ENCODE peak calls at places on chromosomes 4 and X, in ten cellular contexts. N is fibroblast of lung, W is GM12878, H is heart right ventricle, I is HCT116, O is prostate gland, Y is colonic mucosa, A is ovary, R is psoas muscle, G is sigmoid colon. Q is an unnamed sample. For H3K4me1, the result is how much of the 10 kb centered on the place peaks cover.

GRCh38 chrX:34382416-34382815 is 250.3 kb upstream of the FAM47A start:
- DNase-seq in N (peak), W (no peak), H (no peak), I (no peak), O (peak), Y (no peak), A (no peak), R (no peak), G (no peak), Q (no peak)

GRCh38 chrX:121831601-121832000 is 784.2 kb downstream of the GLUD2 start:
- DNase-seq in N (no peak), W (no peak), H (no peak), I (no peak), O (no peak), Y (no peak), A (no peak), R (no peak), G (no peak), Q (no peak)

GRCh38 chrX:134365923-134366322 is 94.0 kb upstream of the HPRT1 start:
- DNase-seq in N (no peak), W (no peak), H (no peak), I (no peak), O (no peak), Y (no peak), A (no peak), R (no peak), G (no peak), Q (no peak)

GRCh38 chrX:54030329-54030728 is 13.9 kb downstream of the PHF8 start:
- DNase-seq in N (no peak), W (no peak), H (no peak), I (no peak), O (no peak), Y (no peak), A (no peak), R (no peak), G (no peak), Q (no peak)

GRCh38 chr4:22345678-22346077 is 170.2 kb downstream of the ADGRA3 start:
- DNase-seq in N (no peak), W (no peak), H (no peak), I (no peak), O (no peak), Y (no peak), A (no peak), R (no peak), G (no peak), Q (no peak)

GRCh38 chr4:122383341-122383740 is 4.5 kb downstream of the ADAD1 start:
- DNase-seq in N (no peak), W (no peak), H (no peak), I (no peak), O (no peak), Y (no peak), A (no peak), R (no peak), G (no peak), Q (no peak)

GRCh38 chr4:185847352-185848078 is 35.5 kb upstream of the SORBS2 start:
- DNase-seq in N (peak), W (no peak), H (peak), I (no peak), O (no peak), Y (peak), A (no peak), R (no peak), G (no peak), Q (peak)

GRCh38 chr4:1547131-1547862 is 136.8 kb downstream of the FAM53A start:
- DNase-seq in N (no peak), W (no peak), H (no peak), I (no peak), O (no peak), Y (no peak), A (no peak), R (peak), G (no peak), Q (no peak)

GRCh38 chr4:118997601-118998000 is 108.9 kb downstream of the SYNPO2 start:
- DNase-seq in N (no peak), W (no peak), H (no peak), I (no peak), O (no peak), Y (no peak), A (no peak), R (no peak), G (no peak), Q (no peak)

GRCh38 chr4:92629302-92629701 is 325.5 kb downstream of the GRID2 start:
- DNase-seq in N (no peak), W (no peak), H (no peak), I (no peak), O (no peak), Y (no peak), A (no peak), R (no peak), G (no peak), Q (no peak)

GRCh38 chrX:123626962-123627361 is 105.9 kb downstream of the THOC2 start:
- DNase-seq in N (no peak), W (no peak), H (no peak), I (no peak), O (no peak), Y (no peak), A (no peak), R (no peak), G (no peak), Q (no peak)

GRCh38 chrX:76183289-76184057 is 10.6 kb downstream of the PBDC1 start:
- DNase-seq in N (peak), W (no peak), H (no peak), I (no peak), O (no peak), Y (no peak), A (no peak), R (no peak), G (no peak), Q (no peak)

GRCh38 chrX:30863969-30864368 is 25.1 kb downstream of the TAB3 start:
- DNase-seq in N (peak), W (no peak), H (no peak), I (no peak), O (no peak), Y (no peak), A (no peak), R (no peak), G (no peak), Q (no peak)

GRCh38 chr4:141497627-141498026 is 138.8 kb upstream of the IL15 start:
- DNase-seq in N (no peak), W (peak), H (no peak), I (no peak), O (no peak), Y (no peak), A (no peak), R (no peak), G (no peak), Q (no peak)

GRCh38 chrX:79413009-79413408 is 45.9 kb upstream of the ITM2A start:
- DNase-seq in N (no peak), W (no peak), H (no peak), I (no peak), O (no peak), Y (no peak), A (no peak), R (no peak), G (no peak), Q (no peak)

GRCh38 chr4:16838226-16838875 is 60.1 kb downstream of the LDB2 start:
- DNase-seq in N (peak), W (no peak), H (no peak), I (no peak), O (no peak), Y (no peak), A (no peak), R (no peak), G (no peak), Q (no peak)

GRCh38 chrX:43822015-43822414 is 60.2 kb downstream of the MAOB start:
- DNase-seq in N (peak), W (no peak), H (no peak), I (peak), O (no peak), Y (no peak), A (no peak), R (no peak), G (no peak), Q (no peak)

GRCh38 chr4:75514949-75515612 is 808 bp downstream of the THAP6 start:
- DNase-seq in N (no peak), W (peak), H (no peak), I (no peak), O (no peak), Y (peak), A (no peak), R (no peak), G (no peak), Q (no peak)

GRCh38 chr4:55347610-55348228 is 1.7 kb downstream of the SRD5A3 start:
- DNase-seq in N (no peak), W (no peak), H (no peak), I (no peak), O (no peak), Y (no peak), A (no peak), R (no peak), G (no peak), Q (no peak)

GRCh38 chr4:161320377-161320776 is 843.4 kb downstream of the FSTL5 start:
- DNase-seq in N (peak), W (no peak), H (no peak), I (peak), O (no peak), Y (no peak), A (no peak), R (no peak), G (no peak), Q (no peak)

GRCh38 chrX:37825225-37825842 is 22.0 kb downstream of the DYNLT3 start:
- DNase-seq in N (peak), W (no peak), H (no peak), I (peak), O (peak), Y (peak), A (peak), R (no peak), G (peak), Q (no peak)

GRCh38 chr4:8267077-8267476 is 2.5 kb upstream of the HTRA3 start:
- DNase-seq in N (peak), W (no peak), H (peak), I (peak), O (peak), Y (peak), A (peak), R (peak), G (peak), Q (no peak)

GRCh38 chr4:138669479-138670165 is 346.0 kb upstream of the NOCT start:
- DNase-seq in N (peak), W (no peak), H (no peak), I (no peak), O (no peak), Y (no peak), A (no peak), R (no peak), G (no peak), Q (no peak)

GRCh38 chrX:100979881-100980607 is 10.5 kb downstream of the ARL13A start:
- DNase-seq in N (no peak), W (no peak), H (no peak), I (no peak), O (no peak), Y (no peak), A (no peak), R (no peak), G (no peak), Q (no peak)

GRCh38 chrX:100973411-100973810 is 3.9 kb downstream of the ARL13A start:
- DNase-seq in N (peak), W (no peak), H (no peak), I (no peak), O (no peak), Y (no peak), A (no peak), R (no peak), G (no peak), Q (no peak)

GRCh38 chrX:100975212-100975611 is 5.7 kb downstream of the ARL13A start:
- DNase-seq in N (peak), W (no peak), H (no peak), I (no peak), O (no peak), Y (no peak), A (no peak), R (no peak), G (no peak), Q (no peak)

GRCh38 chrX:100980608-100981497 is 11.3 kb downstream of the ARL13A start:
- DNase-seq in N (peak), W (no peak), H (peak), I (peak), O (no peak), Y (no peak), A (no peak), R (no peak), G (no peak), Q (no peak)

GRCh38 chrX:100976211-100976610 is 6.7 kb downstream of the ARL13A start:
- DNase-seq in N (no peak), W (no peak), H (no peak), I (no peak), O (no peak), Y (no peak), A (no peak), R (no peak), G (no peak), Q (no peak)
- H3K4me1 ChIP-seq in N (under half), W (under half), H (under half), I (under half), O (under half), Y (under half), A (under half), R (under half), G (under half), Q (under half)

GRCh38 chr4:68175562-68176155 is 46.0 kb upstream of the TMPRSS11F start:
- DNase-seq in N (peak), W (peak), H (no peak), I (peak), O (peak), Y (peak), A (peak), R (no peak), G (no peak), Q (no peak)
- TF ChIP-seq CTCF in N (peak), W (peak), H (peak), I (peak), O (no peak), Y (peak), A (peak), R (peak), G (no peak), Q (peak)

GRCh38 chr4:89007338-89007737 is 49.6 kb downstream of the FAM13A start:
- DNase-seq in N (no peak), W (no peak), H (no peak), I (no peak), O (no peak), Y (no peak), A (no peak), R (no peak), G (no peak), Q (no peak)

GRCh38 chr4:89009653-89010369 is 47.2 kb downstream of the FAM13A start:
- DNase-seq in N (no peak), W (no peak), H (no peak), I (no peak), O (no peak), Y (no peak), A (no peak), R (no peak), G (no peak), Q (no peak)

GRCh38 chr4:89006307-89006706 is 50.7 kb downstream of the FAM13A start:
- DNase-seq in N (no peak), W (no peak), H (no peak), I (no peak), O (no peak), Y (no peak), A (no peak), R (no peak), G (no peak), Q (no peak)

DNA sequence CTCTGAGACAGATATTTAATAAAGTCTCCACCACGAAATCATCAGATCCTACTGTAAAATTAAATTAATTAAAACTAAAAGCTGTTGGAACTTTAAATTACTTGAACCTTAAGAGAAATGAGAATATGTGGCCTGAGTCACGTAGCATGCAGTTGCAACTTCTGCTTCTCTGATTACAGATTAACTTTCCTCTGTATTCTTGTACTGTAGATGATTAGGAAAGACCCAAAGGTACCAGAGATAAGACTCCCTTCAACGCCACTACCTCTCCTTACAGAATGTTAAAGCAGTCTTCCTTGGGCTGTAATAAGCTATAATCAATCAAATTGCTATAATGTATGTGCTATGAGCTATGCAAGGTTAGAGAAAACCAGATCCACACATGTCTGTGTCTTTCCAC is 47.9 kb downstream of the FAM13A start:
- DNase-seq in N (no peak), W (no peak), H (no peak), I (no peak), O (no peak), Y (no peak), A (no peak), R (no peak), G (no peak), Q (no peak)
- H3K4me3 ChIP-seq in N (no peak), W (no peak), H (no peak), I (no peak), O (no peak), Y (no peak), A (no peak), R (no peak), G (no peak), Q (no peak)

DNA sequence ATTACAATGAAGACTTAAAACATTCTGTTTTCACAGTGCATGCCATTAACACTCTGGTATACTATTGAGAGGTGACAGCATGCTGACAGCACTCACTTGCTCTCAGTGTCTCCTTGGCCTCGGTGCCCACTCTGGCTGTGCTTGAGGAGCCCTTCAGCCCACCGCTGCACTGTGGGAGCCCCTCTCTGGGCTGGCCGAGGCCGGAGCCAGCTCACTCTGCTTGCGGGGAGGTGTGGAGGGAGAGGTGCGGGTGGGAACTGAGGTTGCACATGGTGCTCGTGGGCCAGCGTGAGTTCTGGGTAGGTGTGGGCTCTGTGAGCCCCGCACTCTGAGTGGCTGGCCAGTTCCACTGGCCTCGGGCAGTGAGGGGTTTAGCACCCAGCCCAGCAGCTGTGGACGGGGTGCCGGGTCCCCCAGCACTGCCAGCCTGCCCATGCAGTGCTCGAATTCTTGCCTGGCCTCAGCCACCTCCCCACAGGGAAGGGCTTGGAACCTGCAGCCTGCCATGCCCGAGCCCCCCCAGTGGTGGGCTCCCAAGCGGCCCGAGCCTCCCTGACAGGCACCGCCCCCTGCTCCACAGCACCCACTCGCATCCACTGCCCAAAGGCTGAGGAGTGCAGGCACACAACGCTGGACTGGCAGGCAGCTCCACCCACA is 135.3 kb upstream of the AR start:
- DNase-seq in N (no peak), W (no peak), H (no peak), I (no peak), O (no peak), Y (no peak), A (no peak), R (no peak), G (no peak), Q (no peak)
- H3K4me1 ChIP-seq in N (under half), W (under half), H (under half), I (under half), O (under half), Y (under half), A (under half), R (under half), G (under half), Q (under half)

GRCh38 chrX:151488677-151489076 is 74.8 kb upstream of the PASD1 start:
- DNase-seq in N (no peak), W (no peak), H (no peak), I (peak), O (no peak), Y (no peak), A (no peak), R (no peak), G (no peak), Q (no peak)
- TF ChIP-seq CTCF in N (no peak), W (peak), H (peak), I (peak), O (no peak), Y (no peak), A (no peak), R (no peak), G (no peak), Q (peak)

GRCh38 chr4:52866734-52867133 is 4.6 kb downstream of the RASL11B start:
- DNase-seq in N (no peak), W (no peak), H (no peak), I (no peak), O (no peak), Y (no peak), A (no peak), R (no peak), G (no peak), Q (no peak)

GRCh38 chr4:52863324-52863723 is 1.2 kb downstream of the RASL11B start:
- DNase-seq in N (no peak), W (no peak), H (no peak), I (no peak), O (no peak), Y (no peak), A (no peak), R (no peak), G (no peak), Q (no peak)

GRCh38 chr4:52864816-52865215 is 2.7 kb downstream of the RASL11B start:
- DNase-seq in N (peak), W (no peak), H (no peak), I (no peak), O (no peak), Y (no peak), A (no peak), R (no peak), G (no peak), Q (no peak)

GRCh38 chr4:52862605-52863236 is 604 bp downstream of the RASL11B start:
- DNase-seq in N (no peak), W (no peak), H (no peak), I (no peak), O (no peak), Y (no peak), A (no peak), R (no peak), G (no peak), Q (no peak)

DNA sequence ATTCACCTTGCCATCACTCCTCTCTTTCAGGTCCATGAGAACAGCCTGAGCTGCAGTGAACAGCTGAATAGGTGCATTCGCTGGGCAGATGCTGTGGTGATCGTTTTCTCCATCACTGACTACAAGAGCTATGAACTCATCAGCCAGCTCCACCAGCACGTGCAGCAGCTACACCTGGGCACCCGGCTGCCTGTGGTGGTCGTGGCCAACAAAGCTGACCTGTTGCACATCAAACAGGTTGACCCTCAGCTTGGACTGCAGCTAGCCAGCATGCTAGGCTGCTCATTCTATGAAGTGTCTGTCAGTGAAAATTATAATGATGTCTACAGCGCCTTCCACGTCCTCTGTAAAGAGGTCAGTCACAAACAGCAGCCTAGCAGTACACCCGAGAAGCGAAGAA is 3.2 kb downstream of the RASL11B start:
- DNase-seq in N (no peak), W (no peak), H (no peak), I (no peak), O (no peak), Y (no peak), A (no peak), R (no peak), G (no peak), Q (no peak)
- H3K4me3 ChIP-seq in N (no peak), W (no peak), H (peak), I (no peak), O (no peak), Y (no peak), A (no peak), R (no peak), G (no peak), Q (no peak)